ENCODE peak calls at places on chromosomes 3 and 15, in four cellular contexts. U, Y, T and P are unnamed samples.

GRCh38 chr3:108565506-108565905 is 23.7 kb downstream of the CIP2A start:
- DNase-seq in U (no peak), Y (no peak), T (no peak), P (no peak)

GRCh38 chr15:75830910-75831805 is 12.1 kb upstream of the UBE2Q2 start:
- DNase-seq in U (no peak), Y (no peak), T (no peak), P (no peak)

GRCh38 chr15:75661041-75661778 is 13.5 kb downstream of the SNX33 start:
- DNase-seq in U (peak; percentile 93), Y (no peak), T (peak; percentile 89), P (no peak)

GRCh38 chr3:172152869-172153268 is 113.5 kb downstream of the FNDC3B start:
- DNase-seq in U (peak; percentile 70), Y (no peak), T (no peak), P (no peak)

GRCh38 chr15:48304398-48304797 is 26.8 kb upstream of the DUT start:
- DNase-seq in U (no peak), Y (no peak), T (no peak), P (no peak)

GRCh38 chr3:52277071-52277964 is 1.1 kb downstream of the WDR82 start:
- DNase-seq in U (peak; percentile 74), Y (peak; percentile 46), T (peak; percentile 49), P (peak; percentile 51)

GRCh38 chr15:60399246-60399915 is 1.6 kb upstream of the ANXA2 start:
- DNase-seq in U (no peak), Y (no peak), T (no peak), P (no peak)

GRCh38 chr15:69462030-69462492 is 9.4 kb downstream of the RPLP1 start:
- DNase-seq in U (no peak), Y (no peak), T (no peak), P (no peak)

GRCh38 chr3:167941234-167941995 is 154.3 kb downstream of the GOLIM4 start:
- DNase-seq in U (peak; percentile 94), Y (no peak), T (peak; percentile 20), P (no peak)

GRCh38 chr3:155079795-155080546 is at the start of gene MME:
- DNase-seq in U (peak; percentile 86), Y (peak; percentile 49), T (peak; percentile 53), P (peak; percentile 22)

GRCh38 chr3:181623924-181624694 is 87.6 kb upstream of the SOX2 start:
- DNase-seq in U (peak; percentile 46), Y (no peak), T (no peak), P (no peak)

GRCh38 chr3:66499881-66500574 is 794 bp downstream of the LRIG1 start:
- DNase-seq in U (peak; percentile 19), Y (peak; percentile 29), T (no peak), P (peak; percentile 46)

GRCh38 chr15:69780981-69781380 is 316.7 kb downstream of the TLE3 start:
- DNase-seq in U (no peak), Y (no peak), T (no peak), P (no peak)

GRCh38 chr15:64865998-64866520 is 24.3 kb downstream of the PLEKHO2 start:
- DNase-seq in U (peak; percentile 35), Y (no peak), T (no peak), P (no peak)

GRCh38 chr3:2099779-2100191 is 1.1 kb downstream of the CNTN4 start:
- DNase-seq in U (no peak), Y (peak; percentile 6), T (no peak), P (no peak)

GRCh38 chr3:153628591-153628990 is 466.6 kb downstream of the RAP2B start:
- DNase-seq in U (peak; percentile 61), Y (no peak), T (no peak), P (no peak)

GRCh38 chr3:3071136-3071535 is 39.0 kb downstream of the IL5RA start:
- DNase-seq in U (no peak), Y (no peak), T (no peak), P (no peak)

GRCh38 chr15:84598993-84599392 is 1.8 kb upstream of the ZSCAN2 start:
- DNase-seq in U (peak; percentile 77), Y (peak; percentile 52), T (no peak), P (no peak)

GRCh38 chr3:17057316-17057715 is 172.6 kb downstream of the PLCL2 start:
- DNase-seq in U (peak; percentile 13), Y (no peak), T (no peak), P (no peak)

GRCh38 chr3:196737655-196738054 is 2.0 kb upstream of the PAK2 start:
- DNase-seq in U (no peak), Y (no peak), T (no peak), P (no peak)

GRCh38 chr3:42290966-42291714 is 25.2 kb upstream of the CCK start:
- DNase-seq in U (no peak), Y (no peak), T (no peak), P (no peak)

GRCh38 chr3:73143821-73144237 is 82.4 kb downstream of the EBLN2 start:
- DNase-seq in U (no peak), Y (no peak), T (no peak), P (no peak)

GRCh38 chr15:96390986-96391385 is 60.5 kb downstream of the NR2F2 start:
- DNase-seq in U (no peak), Y (no peak), T (no peak), P (no peak)

GRCh38 chr15:70376031-70376928 is 278.6 kb upstream of the TLE3 start:
- DNase-seq in U (no peak), Y (no peak), T (peak; percentile 16), P (peak; percentile 12)

DNA sequence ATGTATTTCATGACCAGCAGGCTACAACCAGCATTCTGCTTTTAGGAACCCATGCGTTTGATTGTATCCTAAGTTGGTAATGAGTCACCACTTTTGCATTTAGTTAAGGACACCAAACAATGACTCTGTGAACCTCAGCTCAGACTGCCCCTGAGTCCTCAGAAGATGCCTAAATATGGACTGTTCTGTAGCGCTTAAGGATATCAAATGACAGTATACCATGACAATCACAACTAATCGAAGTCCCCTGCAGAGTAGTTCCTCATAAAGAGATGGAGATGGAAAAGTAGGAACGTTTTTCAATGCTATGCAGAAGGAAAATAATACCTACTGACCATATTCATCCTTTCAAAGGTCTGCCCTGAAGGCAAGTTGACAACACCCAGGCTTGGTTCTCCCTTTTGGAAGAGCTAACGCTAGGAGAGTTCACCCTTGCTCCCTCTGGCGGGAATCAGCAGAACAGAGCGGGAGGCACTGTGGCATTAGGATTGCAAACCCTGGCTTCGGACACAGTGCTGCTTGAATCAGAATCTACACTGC is 508.6 kb downstream of the FHIT start:
- DNase-seq in U (peak; percentile 17), Y (peak; percentile 41), T (no peak), P (no peak)
- TF ChIP-seq CTCF in U (peak; percentile 12), Y (peak; percentile 59), T (no peak), P (no peak)

DNA sequence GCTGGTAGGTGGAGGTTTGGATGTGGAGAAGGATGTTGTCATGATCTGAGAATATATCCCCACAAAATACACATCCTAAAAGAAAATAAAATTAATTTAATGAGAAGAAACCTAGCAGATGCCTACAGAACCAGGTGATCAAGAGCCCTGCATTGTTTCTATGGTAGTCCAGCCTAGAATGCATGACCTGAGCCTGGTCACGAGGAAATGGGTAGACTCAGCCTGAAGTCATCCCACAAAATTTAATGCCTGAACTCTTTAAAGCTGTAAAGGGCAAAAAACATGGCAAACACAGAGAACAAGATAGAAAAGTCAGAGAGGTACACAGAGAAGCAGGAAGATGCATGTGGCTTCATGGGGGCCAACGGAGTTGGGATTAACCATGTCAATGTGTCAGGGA is 36.0 kb downstream of the LDHAL6B start:
- DNase-seq in U (no peak), Y (no peak), T (no peak), P (no peak)
- TF ChIP-seq CTCF in U (no peak), Y (no peak), T (no peak), P (no peak)

DNA sequence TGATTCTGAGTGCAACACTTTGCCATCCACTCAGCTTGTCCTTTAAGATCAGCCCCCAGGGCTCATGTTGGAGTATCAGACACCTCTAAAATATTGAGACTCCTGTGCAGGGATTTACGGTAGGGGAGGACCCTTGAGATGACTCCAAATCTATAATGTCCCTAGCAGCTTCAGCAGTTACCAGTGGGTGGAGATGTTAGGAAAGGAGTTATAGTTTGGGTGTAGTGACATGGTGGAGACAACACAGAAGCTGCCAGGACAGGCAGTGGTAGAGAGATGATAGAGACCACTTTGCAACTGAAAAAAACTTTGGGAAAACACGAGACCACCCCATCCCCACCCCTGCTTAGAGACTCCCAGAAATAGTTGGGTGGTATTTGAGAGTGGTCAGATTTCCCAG is 43.3 kb upstream of the GSK3B start:
- DNase-seq in U (no peak), Y (no peak), T (no peak), P (no peak)
- TF ChIP-seq CTCF in U (no peak), Y (no peak), T (no peak), P (no peak)

GRCh38 chr3:8458711-8459110 is 42.9 kb upstream of the LMCD1 start:
- DNase-seq in U (peak; percentile 51), Y (no peak), T (no peak), P (no peak)
- TF ChIP-seq CTCF in U (no peak), Y (no peak), T (no peak), P (no peak)

GRCh38 chr15:51038258-51039042 is 56.3 kb downstream of the TNFAIP8L3 start:
- DNase-seq in U (no peak), Y (no peak), T (no peak), P (no peak)
- TF ChIP-seq CTCF in U (no peak), Y (no peak), T (no peak), P (no peak)

GRCh38 chr3:183814240-183814639 is 11.1 kb downstream of the MAP6D1 start:
- DNase-seq in U (no peak), Y (no peak), T (no peak), P (no peak)
- TF ChIP-seq CTCF in U (no peak), Y (no peak), T (no peak), P (no peak)

GRCh38 chr3:45343947-45344346 is 44.4 kb upstream of the LARS2 start:
- DNase-seq in U (no peak), Y (no peak), T (no peak), P (no peak)
- TF ChIP-seq CTCF in U (no peak), Y (no peak), T (no peak), P (no peak)

GRCh38 chr3:76679510-76679909 is 360.4 kb upstream of the ROBO2 start:
- DNase-seq in U (no peak), Y (no peak), T (no peak), P (no peak)
- TF ChIP-seq CTCF in U (no peak), Y (peak; percentile 43), T (no peak), P (no peak)

GRCh38 chr3:127366383-127366782 is 78.5 kb upstream of the PRR20G start:
- DNase-seq in U (no peak), Y (no peak), T (no peak), P (no peak)
- TF ChIP-seq CTCF in U (no peak), Y (no peak), T (no peak), P (no peak)